ENCODE peak calls at places on chromosomes 13 and 19, in nine cellular contexts. A is fibroblast of lung, R is thoracic aorta, U is HFFc6, E is mammary epithelial cell, G is fibroblast of mammary gland, T is Calu3, W is tibial artery, M is GM13977. F is an unnamed sample.

GRCh38 chr19:12997225-12997966 is 2.1 kb downstream of the NFIX start:
- DNase-seq in A (no peak), R (no peak), U (no peak), E (no peak), G (no peak), T (no peak), W (no peak), M (no peak), F (no peak)

GRCh38 chr19:1206733-1207301 is 1.2 kb downstream of the STK11 start:
- DNase-seq in A (no peak), R (no peak), U (no peak), E (no peak), G (no peak), T (no peak), W (no peak), M (no peak), F (no peak)

GRCh38 chr19:13079542-13079986 is 23.1 kb downstream of the LYL1 start:
- DNase-seq in A (peak; percentile 63), R (no peak), U (no peak), E (no peak), G (peak; percentile 83), T (peak; percentile 59), W (no peak), M (no peak), F (no peak)

GRCh38 chr13:50161052-50161451 is 145.8 kb downstream of the KCNRG start:
- DNase-seq in A (peak; percentile 58), R (no peak), U (no peak), E (peak; percentile 71), G (peak; percentile 73), T (no peak), W (no peak), M (no peak), F (peak; percentile 44)

GRCh38 chr13:112959206-112959605 is 9.8 kb upstream of the MCF2L start:
- DNase-seq in A (no peak), R (no peak), U (no peak), E (no peak), G (no peak), T (no peak), W (no peak), M (no peak), F (no peak)

GRCh38 chr13:76741624-76742023 is 144.6 kb downstream of the KCTD12 start:
- DNase-seq in A (no peak), R (no peak), U (peak; percentile 30), E (no peak), G (no peak), T (no peak), W (no peak), M (no peak), F (no peak)

GRCh38 chr13:111371211-111371610 is 50.8 kb downstream of the TEX29 start:
- DNase-seq in A (no peak), R (no peak), U (peak; percentile 13), E (no peak), G (peak; percentile 49), T (no peak), W (no peak), M (no peak), F (no peak)

GRCh38 chr13:19053561-19053960 is 128.1 kb downstream of the TUBA3C start:
- DNase-seq in A (no peak), R (no peak), U (no peak), E (no peak), G (no peak), T (no peak), W (no peak), M (no peak), F (no peak)

GRCh38 chr13:77865588-77865987 is 53.0 kb downstream of the EDNRB start:
- DNase-seq in A (no peak), R (no peak), U (no peak), E (no peak), G (no peak), T (no peak), W (no peak), M (no peak), F (no peak)

GRCh38 chr13:21849323-21849722 is 178.4 kb downstream of the FGF9 start:
- DNase-seq in A (no peak), R (no peak), U (no peak), E (peak; percentile 11), G (peak; percentile 6), T (peak; percentile 14), W (no peak), M (peak; percentile 17), F (peak; percentile 31)

GRCh38 chr13:103067751-103068563 is 1.7 kb upstream of the SLC10A2 start:
- DNase-seq in A (no peak), R (no peak), U (no peak), E (peak; percentile 14), G (no peak), T (no peak), W (no peak), M (peak; percentile 20), F (peak; percentile 36)

GRCh38 chr13:24147570-24147963 is 13.0 kb upstream of the SPATA13 start:
- DNase-seq in A (no peak), R (no peak), U (no peak), E (no peak), G (no peak), T (peak; percentile 47), W (no peak), M (no peak), F (no peak)

GRCh38 chr13:27171244-27171829 is at the start of gene USP12:
- DNase-seq in A (peak; percentile 24), R (peak; percentile 15), U (no peak), E (peak; percentile 23), G (peak; percentile 25), T (peak; percentile 54), W (no peak), M (peak; percentile 59), F (no peak)

GRCh38 chr13:112873851-112874750 is 94.9 kb upstream of the MCF2L start:
- DNase-seq in A (peak; percentile 30), R (no peak), U (peak; percentile 54), E (peak; percentile 41), G (peak; percentile 58), T (peak; percentile 61), W (peak; percentile 78), M (peak; percentile 91), F (peak; percentile 34)

GRCh38 chr19:52694921-52695320 is 39.9 kb downstream of the ZNF611 start:
- DNase-seq in A (no peak), R (no peak), U (no peak), E (no peak), G (no peak), T (no peak), W (no peak), M (no peak), F (no peak)

GRCh38 chr19:1744133-1744665 is 9.1 kb upstream of the ONECUT3 start:
- DNase-seq in A (no peak), R (no peak), U (no peak), E (no peak), G (no peak), T (no peak), W (no peak), M (no peak), F (no peak)

GRCh38 chr13:89514534-89515312 is 1832.8 kb upstream of the MIR17HG start:
- DNase-seq in A (peak; percentile 80), R (no peak), U (no peak), E (peak; percentile 68), G (peak; percentile 66), T (no peak), W (no peak), M (no peak), F (peak; percentile 63)

GRCh38 chr19:2840794-2841790 is at the start of gene ZNF555:
- DNase-seq in A (peak; percentile 99), R (peak; percentile 99), U (peak; percentile 99), E (peak; percentile 99), G (peak; percentile 99), T (peak; percentile 96), W (peak; percentile 100), M (peak; percentile 99), F (peak; percentile 100)
- TF ChIP-seq CTCF in A (peak; percentile 26), R (peak; percentile 66), U (peak; percentile 83), E (peak; percentile 35), G (peak; percentile 20), T (peak; percentile 22), W (peak; percentile 60), M (peak; percentile 56), F (peak; percentile 57)

DNA sequence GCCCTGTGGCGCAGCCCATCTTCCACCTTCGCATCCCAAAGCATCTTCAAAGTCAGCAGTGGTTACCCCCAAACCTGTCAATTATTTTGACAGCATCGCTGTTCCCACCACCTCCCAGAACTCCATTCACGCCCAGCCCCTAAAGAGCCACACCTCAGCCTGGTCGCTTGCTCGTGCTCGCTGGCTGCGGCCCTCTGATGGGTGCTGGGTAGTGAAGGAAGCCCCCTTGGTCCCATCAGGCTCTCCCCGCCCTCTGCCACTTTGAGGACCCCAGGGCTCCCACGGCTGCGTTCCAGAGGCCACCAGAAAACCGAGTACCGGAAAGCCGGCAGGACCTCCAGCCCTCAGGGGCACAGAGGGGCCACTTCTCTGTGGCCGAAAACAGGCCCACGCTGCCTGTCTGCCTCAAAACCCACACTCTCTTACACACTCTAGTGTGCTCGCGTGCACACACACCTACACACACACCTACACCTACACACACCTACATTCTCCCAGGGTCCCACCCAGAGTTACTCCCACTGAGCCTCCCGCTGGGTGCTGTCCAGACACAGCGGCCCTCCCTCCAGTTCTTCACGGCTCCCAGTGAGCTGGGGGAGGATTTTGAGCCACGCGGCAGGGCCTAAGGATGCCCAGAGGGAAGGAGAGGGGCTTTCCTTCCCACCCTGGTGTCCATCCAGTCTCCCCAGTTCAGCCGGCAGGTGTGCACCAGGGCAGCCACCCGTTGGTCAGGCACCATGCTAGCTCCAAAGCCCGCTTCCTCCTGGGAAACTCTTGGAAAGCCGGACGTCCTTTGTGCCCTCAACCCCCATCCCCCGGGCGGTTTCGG is 1.9 kb downstream of the VSTM2B start:
- DNase-seq in A (no peak), R (no peak), U (no peak), E (no peak), G (no peak), T (no peak), W (no peak), M (no peak), F (peak; percentile 12)
- TF ChIP-seq CTCF in A (no peak), R (no peak), U (peak; percentile 22), E (no peak), G (no peak), T (no peak), W (no peak), M (no peak), F (no peak)

DNA sequence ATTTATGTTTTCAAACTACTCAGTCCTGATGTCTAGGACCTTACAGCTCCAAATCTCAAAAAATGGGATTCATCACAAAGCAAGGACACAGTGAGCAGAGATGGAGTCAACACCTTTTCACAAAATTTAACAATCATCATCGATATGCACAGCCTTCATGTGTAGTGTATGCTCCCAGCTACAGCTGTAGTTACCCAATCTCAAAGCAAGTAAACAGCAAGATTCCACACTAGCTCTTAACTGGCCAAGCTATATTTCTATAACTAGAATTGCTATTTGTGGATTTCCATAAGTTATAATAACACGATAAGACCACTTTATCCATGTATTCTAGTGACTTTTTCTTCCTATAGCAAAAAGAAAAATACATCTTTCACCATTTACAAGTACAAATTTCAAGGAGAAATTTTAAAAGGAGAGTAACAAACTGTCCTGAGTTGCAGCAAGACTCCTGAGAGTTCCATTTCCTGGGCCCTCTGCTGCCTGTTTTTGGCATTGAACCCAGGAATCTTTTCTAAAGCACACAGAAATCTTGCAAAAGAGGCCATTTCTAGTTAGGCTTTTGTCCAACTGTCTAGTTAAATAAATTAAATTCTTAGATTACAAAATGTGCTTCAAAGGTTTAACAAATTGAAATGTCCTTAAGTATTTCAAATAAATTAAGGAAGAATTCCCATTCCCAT is 460.6 kb downstream of the FGF14 start:
- DNase-seq in A (peak; percentile 2), R (no peak), U (peak; percentile 13), E (no peak), G (peak; percentile 33), T (no peak), W (no peak), M (no peak), F (no peak)
- TF ChIP-seq CTCF in A (peak; percentile 47), R (no peak), U (peak; percentile 33), E (peak; percentile 24), G (peak; percentile 41), T (no peak), W (no peak), M (no peak), F (no peak)

GRCh38 chr13:30038884-30039283 is 188.5 kb upstream of the UBL3 start:
- DNase-seq in A (peak; percentile 62), R (no peak), U (peak; percentile 72), E (no peak), G (peak; percentile 86), T (no peak), W (no peak), M (no peak), F (no peak)
- TF ChIP-seq CTCF in A (no peak), R (no peak), U (peak; percentile 58), E (no peak), G (peak; percentile 37), T (no peak), W (no peak), M (no peak), F (no peak)